ENCODE peak calls at places on chromosomes 2 and 18, in nine cellular contexts. K is upper lobe of right lung; P is DND-41; X is astrocyte; S is GM23338; N is heart right ventricle; R is BJ; H is CD8-positive, alpha-beta T cell; Z is stomach. E is an unnamed sample.

GRCh38 chr18:54191352-54191751 is 33.1 kb downstream of the MBD2 start:
- DNase-seq in K (no peak), P (no peak), X (no peak), S (peak; percentile 39), N (no peak), R (no peak), H (no peak), Z (no peak), E (no peak)

GRCh38 chr2:239400000-239400831 is 604 bp downstream of the HDAC4 start:
- DNase-seq in K (peak; percentile 63), P (peak; percentile 28), X (no peak), S (no peak), N (no peak), R (no peak), H (peak; percentile 20), Z (no peak), E (no peak)

GRCh38 chr18:3279201-3280185 is 17.6 kb downstream of the MYL12B start:
- DNase-seq in K (no peak), P (no peak), X (no peak), S (no peak), N (no peak), R (no peak), H (no peak), Z (no peak), E (no peak)

GRCh38 chr2:28613616-28614501 is 118.0 kb downstream of the PLB1 start:
- DNase-seq in K (no peak), P (peak; percentile 54), X (peak; percentile 96), S (no peak), N (no peak), R (no peak), H (peak; percentile 30), Z (no peak), E (peak; percentile 85)

GRCh38 chr2:120607996-120608395 is 127.7 kb upstream of the GLI2 start:
- DNase-seq in K (peak; percentile 34), P (no peak), X (no peak), S (no peak), N (no peak), R (no peak), H (no peak), Z (no peak), E (no peak)

GRCh38 chr2:102434655-102435381 is 11.9 kb downstream of the IL18RAP start:
- DNase-seq in K (no peak), P (no peak), X (no peak), S (no peak), N (no peak), R (no peak), H (no peak), Z (no peak), E (no peak)

GRCh38 chr18:23612434-23613090 is 26.3 kb upstream of the NPC1 start:
- DNase-seq in K (no peak), P (no peak), X (no peak), S (no peak), N (no peak), R (no peak), H (no peak), Z (no peak), E (no peak)

GRCh38 chr2:240235149-240235803 is 94.8 kb upstream of the OTOS start:
- DNase-seq in K (peak; percentile 61), P (no peak), X (no peak), S (no peak), N (no peak), R (no peak), H (no peak), Z (no peak), E (no peak)

GRCh38 chr2:127179756-127180155 is 40.3 kb downstream of the CYP27C1 start:
- DNase-seq in K (no peak), P (no peak), X (no peak), S (no peak), N (no peak), R (peak; percentile 69), H (no peak), Z (peak; percentile 7), E (no peak)

GRCh38 chr2:69075486-69075885 is 62.5 kb downstream of the ANTXR1 start:
- DNase-seq in K (no peak), P (no peak), X (no peak), S (no peak), N (no peak), R (no peak), H (no peak), Z (no peak), E (no peak)
- H3K36me3 ChIP-seq in K (peaks cover 19% of the 10 kb centered on the region), P (peaks cover 49% of the 10 kb centered on the region), X (peaks cover 22% of the 10 kb centered on the region), S (peaks cover 6% of the 10 kb centered on the region), N (no peaks in the 10 kb centered on the region), R (peaks cover 21% of the 10 kb centered on the region), H (no peaks in the 10 kb centered on the region), Z (no peaks in the 10 kb centered on the region), E (peaks cover 18% of the 10 kb centered on the region)

DNA sequence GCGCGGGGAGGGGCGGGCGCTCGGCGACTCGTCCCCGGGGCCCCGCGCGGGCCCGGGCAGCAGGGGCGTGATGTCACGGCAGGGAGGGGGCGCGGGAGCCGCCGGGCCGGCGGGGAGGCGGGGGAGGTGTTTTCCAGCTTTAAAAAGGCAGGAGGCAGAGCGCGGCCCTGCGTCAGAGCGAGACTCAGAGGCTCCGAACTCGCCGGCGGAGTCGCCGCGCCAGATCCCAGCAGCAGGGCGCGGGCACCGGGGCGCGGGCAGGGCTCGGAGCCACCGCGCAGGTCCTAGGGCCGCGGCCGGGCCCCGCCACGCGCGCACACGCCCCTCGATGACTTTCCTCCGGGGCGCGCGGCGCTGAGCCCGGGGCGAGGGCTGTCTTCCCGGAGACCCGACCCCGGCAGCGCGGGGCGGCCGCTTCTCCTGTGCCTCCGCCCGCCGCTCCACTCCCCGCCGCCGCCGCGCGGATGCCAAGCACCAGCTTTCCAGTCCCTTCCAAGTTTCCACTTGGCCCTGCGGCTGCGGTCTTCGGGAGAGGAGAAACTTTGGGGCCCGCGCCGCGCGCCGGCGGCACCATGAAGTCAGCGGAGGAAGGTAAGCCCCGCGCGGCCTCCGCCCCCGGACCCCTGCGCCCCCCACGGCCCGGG is at the start of gene NFATC1:
- DNase-seq in K (peak; percentile 80), P (peak; percentile 72), X (peak; percentile 59), S (peak; percentile 78), N (peak; percentile 86), R (no peak), H (peak; percentile 61), Z (peak; percentile 51), E (peak; percentile 27)
- TF ChIP-seq CTCF in K (no peak), P (no peak), X (no peak), S (no peak), N (no peak), R (no peak), H (no peak), Z (no peak), E (no peak)

GRCh38 chr2:207541933-207542332 is 12.2 kb downstream of the CREB1 start:
- DNase-seq in K (no peak), P (no peak), X (no peak), S (no peak), N (no peak), R (no peak), H (no peak), Z (no peak), E (no peak)
- H3K36me3 ChIP-seq in K (no peaks in the 10 kb centered on the region), P (peaks cover 15% of the 10 kb centered on the region), X (no peaks in the 10 kb centered on the region), S (no peaks in the 10 kb centered on the region), N (no peaks in the 10 kb centered on the region), R (no peaks in the 10 kb centered on the region), H (no peaks in the 10 kb centered on the region), Z (no peaks in the 10 kb centered on the region), E (no peaks in the 10 kb centered on the region)

DNA sequence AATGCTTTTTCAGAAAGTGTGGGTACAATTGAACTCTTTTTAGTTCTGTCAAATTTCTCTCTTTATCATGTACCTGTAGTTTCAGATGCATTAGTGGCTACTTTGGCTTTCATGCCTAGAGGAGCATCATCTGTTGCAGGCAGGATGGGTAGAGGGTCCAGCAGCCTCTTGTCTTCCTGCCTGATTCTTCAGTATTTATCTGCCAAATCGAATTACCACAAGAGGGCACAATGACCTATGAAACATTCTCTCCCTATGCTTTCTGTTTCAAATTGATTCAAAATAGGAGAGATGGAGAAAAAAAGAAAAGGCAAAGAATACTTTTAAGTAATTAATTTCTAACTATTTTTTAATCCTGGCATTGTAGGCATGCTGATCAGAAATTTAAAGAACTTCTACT is 477.2 kb downstream of the TRIB2 start:
- DNase-seq in K (no peak), P (no peak), X (peak; percentile 27), S (peak; percentile 74), N (no peak), R (no peak), H (no peak), Z (no peak), E (peak; percentile 36)
- TF ChIP-seq CTCF in K (peak; percentile 17), P (peak; percentile 56), X (peak; percentile 54), S (peak; percentile 65), N (peak; percentile 19), R (no peak), H (no peak), Z (peak; percentile 18), E (peak; percentile 58)